ENCODE peak calls at places on chromosomes 6 and 20, in nine cellular contexts. Q, J, K, E, S, X, M, I and W are unnamed samples.

GRCh38 chr6:40529040-40529439 is 58.1 kb downstream of the LRFN2 start:
- DNase-seq in J (no peak), Q (no peak), M (no peak), E (no peak), I (no peak), S (no peak), K (no peak), X (no peak), W (no peak)

GRCh38 chr20:10658051-10658823 is 15.6 kb downstream of the JAG1 start:
- DNase-seq in M (no peak), S (no peak), I (no peak), X (no peak), J (no peak), Q (no peak), K (no peak), E (no peak), W (no peak)

GRCh38 chr6:34344314-34344713 is 48.2 kb downstream of the NUDT3 start:
- DNase-seq in S (no peak), K (no peak), J (no peak), I (no peak), X (no peak), Q (no peak), M (no peak), E (no peak), W (no peak)

GRCh38 chr6:24458134-24458533 is 31.2 kb downstream of the GPLD1 start:
- DNase-seq in S (no peak), M (no peak), Q (no peak), X (no peak), J (no peak), I (no peak), K (no peak), E (no peak), W (no peak)

GRCh38 chr6:109455161-109455501 is 441 bp downstream of the MICAL1 start:
- DNase-seq in E (no peak), M (no peak), K (no peak), J (peak), Q (peak), S (no peak), X (peak), I (no peak), W (no peak)

GRCh38 chr6:139369068-139369467 is 5.4 kb downstream of the CITED2 start:
- DNase-seq in J (no peak), E (no peak), I (no peak), M (no peak), K (no peak), S (no peak), Q (no peak), X (no peak), W (no peak)

GRCh38 chr20:922781-923180 is 6.6 kb upstream of the ANGPT4 start:
- DNase-seq in I (no peak), J (no peak), Q (no peak), X (peak), E (no peak), K (no peak), S (no peak), M (no peak), W (no peak)

GRCh38 chr6:10381133-10381829 is 33.6 kb downstream of the TFAP2A start:
- DNase-seq in X (no peak), Q (peak), S (no peak), I (no peak), J (no peak), E (no peak), K (no peak), M (no peak), W (no peak)

GRCh38 chr6:132140150-132140549 is 189.0 kb upstream of the CCN2 start:
- DNase-seq in J (no peak), I (no peak), M (no peak), S (no peak), E (no peak), Q (no peak), K (no peak), X (no peak), W (no peak)

GRCh38 chr20:219290-220115 is 7.6 kb upstream of the DEFB129 start:
- DNase-seq in S (no peak), Q (peak), J (peak), I (no peak), K (peak), M (peak), E (no peak), X (no peak), W (no peak)

GRCh38 chr6:31861150-31861549 is 1.5 kb downstream of the NEU1 start:
- DNase-seq in E (no peak), I (no peak), J (no peak), S (no peak), M (no peak), K (no peak), Q (peak), X (no peak), W (no peak)

GRCh38 chr6:39997101-39997635 is 62.9 kb upstream of the MOCS1 start:
- DNase-seq in X (no peak), S (no peak), M (no peak), K (no peak), E (no peak), I (no peak), J (no peak), Q (no peak), W (no peak)

GRCh38 chr6:164195605-164196004 is 781.1 kb downstream of the QKI start:
- DNase-seq in E (no peak), X (no peak), M (no peak), Q (no peak), J (no peak), I (peak), S (no peak), K (no peak), W (no peak)
- TF ChIP-seq CTCF in E (no peak), X (no peak), M (no peak), Q (no peak), J (no peak), I (no peak), S (no peak), K (no peak), W (no peak)

DNA sequence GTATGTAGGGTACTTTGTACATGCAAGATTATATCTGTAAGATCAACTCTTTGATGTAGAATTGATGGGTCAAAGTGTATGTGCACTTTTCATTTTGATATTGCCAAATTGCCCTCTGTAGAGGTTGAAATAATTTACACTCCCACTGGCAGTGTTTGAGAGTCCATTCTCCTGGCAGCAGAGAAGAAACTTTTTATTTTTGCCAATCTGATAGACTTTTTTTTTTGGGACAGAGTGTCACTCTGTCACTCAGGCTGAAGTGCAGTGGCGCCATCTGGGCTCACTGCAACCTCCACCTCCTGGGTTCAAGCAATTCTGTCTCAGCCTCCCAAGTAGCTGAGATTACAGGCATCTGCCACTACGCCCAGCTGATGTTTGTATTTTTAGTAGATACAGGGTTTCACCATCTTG is 199.2 kb downstream of the ZFAND3 start:
- DNase-seq in J (peak), X (no peak), E (no peak), Q (no peak), K (no peak), M (no peak), I (no peak), S (no peak), W (no peak)
- TF ChIP-seq CTCF in J (no peak), X (no peak), E (no peak), Q (no peak), K (no peak), M (no peak), I (no peak), S (no peak), W (no peak)

DNA sequence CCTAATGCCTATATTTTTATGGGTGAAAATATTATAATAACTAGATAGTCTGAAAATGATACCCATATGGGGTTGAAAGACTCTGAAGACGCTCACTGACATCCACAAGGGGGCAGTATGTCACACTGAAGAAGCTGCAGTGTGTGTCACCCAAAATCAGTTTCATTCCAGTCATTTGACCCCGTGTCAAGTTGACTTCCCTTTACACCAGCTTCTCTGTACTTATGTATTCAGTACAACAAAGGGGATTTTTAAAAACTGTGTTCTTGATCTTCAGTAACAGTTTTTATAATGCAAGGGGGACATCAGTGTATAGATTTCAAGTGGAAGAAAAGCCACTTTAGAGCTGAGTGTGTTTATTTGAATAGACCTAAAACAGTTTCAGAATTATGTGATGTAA is 19.3 kb downstream of the FAXC start:
- DNase-seq in J (peak), I (peak), K (peak), S (peak), Q (peak), E (peak), M (peak), X (no peak), W (peak)
- TF ChIP-seq CTCF in J (peak), I (peak), K (peak), S (no peak), Q (peak), E (peak), M (peak), X (peak), W (peak)

GRCh38 chr20:13898012-13898612 is 92.3 kb downstream of the SEL1L2 start:
- DNase-seq in K (no peak), E (no peak), S (no peak), I (no peak), Q (no peak), J (peak), X (no peak), M (no peak), W (no peak)
- TF ChIP-seq CTCF in K (peak), E (no peak), S (no peak), I (no peak), Q (peak), J (peak), X (no peak), M (no peak), W (no peak)

GRCh38 chr6:103273048-103273447 is 1586.7 kb downstream of the HACE1 start:
- DNase-seq in S (no peak), M (no peak), J (no peak), K (no peak), X (no peak), E (no peak), Q (peak), I (no peak), W (no peak)
- TF ChIP-seq CTCF in S (no peak), M (no peak), J (peak), K (peak), X (no peak), E (no peak), Q (peak), I (peak), W (no peak)

GRCh38 chr6:27370391-27370790 is 18.2 kb upstream of the ZNF391 start:
- DNase-seq in M (no peak), S (no peak), Q (no peak), X (no peak), E (no peak), K (no peak), I (no peak), J (no peak), W (no peak)

GRCh38 chr6:27374824-27375612 is 13.5 kb upstream of the ZNF391 start:
- DNase-seq in Q (peak), I (peak), M (peak), E (peak), K (peak), S (peak), X (peak), J (peak), W (peak)

DNA sequence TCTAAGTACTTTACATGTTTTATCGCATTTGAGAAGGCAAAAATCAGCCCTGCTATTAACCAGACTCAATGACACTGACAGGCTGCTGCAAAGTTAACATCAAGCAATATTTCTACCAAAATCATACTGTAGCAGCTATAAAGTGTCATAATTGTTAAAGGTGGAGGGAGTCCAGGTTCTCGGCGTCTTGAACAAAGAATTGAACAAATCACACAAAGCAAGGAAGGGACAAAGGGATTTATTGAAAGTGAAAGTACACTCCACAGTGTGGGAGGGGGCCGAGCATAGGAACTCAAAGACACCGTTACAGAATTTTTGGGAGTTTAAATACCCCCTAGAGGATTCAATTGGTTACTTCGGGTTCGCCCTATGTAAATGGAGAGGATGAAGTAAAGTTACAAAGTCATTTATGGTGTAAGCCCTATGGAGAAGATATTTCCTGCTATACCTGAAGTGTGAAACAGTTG is 12.9 kb upstream of the ZNF391 start:
- DNase-seq in Q (peak), E (no peak), M (no peak), S (no peak), K (no peak), X (no peak), J (no peak), I (no peak), W (no peak)
- TF ChIP-seq CTCF in Q (no peak), E (peak), M (no peak), S (no peak), K (no peak), X (no peak), J (no peak), I (no peak), W (no peak)

GRCh38 chr6:42260972-42261371 is 43.3 kb upstream of the MRPS10 start:
- DNase-seq in M (no peak), I (no peak), X (no peak), J (peak), S (no peak), Q (peak), K (no peak), E (peak), W (no peak)

GRCh38 chr6:42264146-42264851 is 46.6 kb upstream of the MRPS10 start:
- DNase-seq in S (no peak), I (no peak), X (no peak), K (no peak), E (no peak), Q (no peak), M (no peak), J (no peak), W (no peak)

GRCh38 chr6:42264852-42265390 is 47.3 kb upstream of the MRPS10 start:
- DNase-seq in M (no peak), X (no peak), Q (no peak), E (no peak), K (no peak), J (no peak), S (no peak), I (no peak), W (no peak)

GRCh38 chr6:42260424-42260888 is 42.8 kb upstream of the MRPS10 start:
- DNase-seq in Q (peak), S (no peak), K (no peak), I (no peak), X (no peak), E (no peak), J (peak), M (no peak), W (no peak)

DNA sequence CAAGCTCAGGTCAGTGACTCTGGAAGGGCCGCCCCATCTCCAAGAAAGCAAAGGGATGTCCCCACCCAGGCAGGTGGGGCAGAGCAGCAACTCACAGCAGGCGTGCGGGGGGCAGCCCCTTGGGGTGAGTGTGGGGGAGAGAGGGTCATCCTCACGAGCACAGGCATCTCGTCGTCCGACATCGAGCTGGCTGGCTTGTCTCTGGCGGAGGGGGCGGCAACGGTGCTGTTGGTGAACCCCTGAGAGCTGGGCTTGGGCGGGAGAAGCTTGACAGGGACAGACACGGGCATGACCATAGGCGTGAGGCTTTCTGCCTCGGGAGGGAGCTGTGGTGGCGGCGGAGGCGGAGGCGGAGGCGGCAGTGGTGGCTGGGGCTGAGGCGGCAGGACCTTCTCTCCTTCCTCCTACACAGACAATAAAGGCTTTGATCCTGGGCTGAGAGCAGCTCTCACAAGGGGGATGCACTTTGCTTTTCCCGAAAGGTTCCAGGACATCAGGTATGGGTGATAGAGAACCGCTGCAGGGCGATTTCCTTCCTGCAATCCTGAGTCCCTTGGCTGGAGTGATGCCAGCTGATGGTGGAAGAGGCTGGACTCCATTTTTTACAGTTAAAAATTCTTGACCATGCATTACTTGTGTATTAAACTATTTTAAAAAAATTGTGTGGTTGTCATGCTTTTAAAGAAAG is 45.6 kb upstream of the MRPS10 start:
- DNase-seq in X (no peak), M (no peak), S (no peak), E (no peak), I (no peak), Q (no peak), J (no peak), K (no peak), W (no peak)
- TF ChIP-seq CTCF in X (no peak), M (no peak), S (no peak), E (no peak), I (no peak), Q (no peak), J (no peak), K (no peak), W (no peak)

DNA sequence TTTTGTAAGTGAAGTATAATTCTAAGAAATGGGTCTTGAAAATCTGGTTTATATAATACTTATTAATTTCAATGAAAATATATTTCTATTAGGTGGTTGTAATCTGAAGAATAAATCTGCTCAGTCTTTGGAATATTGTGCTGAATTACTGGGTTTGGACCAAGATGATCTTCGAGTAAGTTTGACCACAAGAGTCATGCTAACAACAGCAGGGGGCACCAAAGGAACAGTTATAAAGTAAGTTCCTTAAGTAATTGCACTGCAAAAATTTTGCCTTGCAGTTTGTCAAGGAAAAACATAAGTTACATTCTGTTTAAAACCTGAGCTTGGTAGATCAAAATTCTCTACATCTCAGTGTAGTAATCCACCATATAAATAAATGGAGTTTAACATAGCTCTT is 106.0 kb downstream of the MYO6 start:
- DNase-seq in M (peak), E (peak), J (peak), I (no peak), Q (peak), K (peak), X (no peak), S (peak), W (no peak)
- TF ChIP-seq CTCF in M (peak), E (no peak), J (peak), I (no peak), Q (peak), K (peak), X (no peak), S (no peak), W (peak)

DNA sequence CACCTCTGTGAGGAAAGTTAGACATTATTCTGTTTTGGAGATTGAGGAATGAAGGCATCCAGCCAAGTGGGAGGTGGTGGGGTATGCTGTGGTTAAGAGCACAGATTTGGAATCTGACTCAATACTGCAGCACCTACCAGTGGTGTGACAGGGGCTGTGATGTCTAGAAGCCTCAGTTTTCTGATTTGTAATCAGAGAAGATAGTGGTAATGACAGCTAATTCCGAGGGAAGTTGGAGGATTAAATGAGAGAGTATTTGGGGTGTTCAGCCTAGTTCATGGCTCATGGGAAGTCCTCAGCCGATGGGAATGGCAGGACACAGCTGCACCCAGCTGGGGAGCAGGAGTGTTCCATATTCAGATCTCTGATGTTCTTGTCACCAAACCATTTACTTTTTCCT is 9.2 kb downstream of the SLC9A8 start:
- DNase-seq in K (peak), J (peak), S (peak), E (no peak), Q (no peak), I (peak), X (no peak), M (peak), W (no peak)
- TF ChIP-seq CTCF in K (peak), J (no peak), S (no peak), E (no peak), Q (no peak), I (peak), X (no peak), M (peak), W (no peak)

DNA sequence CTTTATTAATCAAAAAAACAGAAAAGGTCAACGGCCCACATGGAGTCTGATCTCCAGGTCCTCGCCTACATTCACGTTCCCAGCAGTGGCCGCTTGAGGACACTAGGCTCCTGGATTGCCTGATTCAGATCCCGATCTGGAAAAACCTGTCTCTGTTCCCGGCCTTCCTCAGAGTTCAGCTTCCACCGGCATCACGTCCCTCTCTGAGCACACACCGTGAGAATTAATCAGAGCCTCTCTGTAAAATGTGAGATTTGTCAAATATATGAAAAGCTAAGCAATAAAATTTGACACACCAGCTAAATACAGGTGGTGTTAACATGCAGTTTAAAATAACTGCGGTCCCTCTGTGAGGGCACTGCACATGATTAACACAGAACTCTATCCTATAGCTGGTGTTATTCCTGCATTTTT is 122.8 kb upstream of the COL21A1 start:
- DNase-seq in Q (peak), X (no peak), K (peak), M (no peak), I (peak), E (no peak), S (peak), J (peak), W (peak)
- TF ChIP-seq CTCF in Q (peak), X (no peak), K (peak), M (no peak), I (peak), E (no peak), S (peak), J (peak), W (no peak)